ENCODE peak calls at places on chromosome 3, in seven cellular contexts. One of them, this sample, is unnamed.

GRCh38 chr3:45775571-45776290 is 20.6 kb downstream of the SLC6A20 start:
- DNase-seq in HTR-8/SVneo: no peak
- DNase-seq in psoas muscle: no peak
- DNase-seq in astrocyte of the spinal cord: no peak
- DNase-seq in MV-4-11: no peak
- DNase-seq in kidney tubule cell: no peak
- DNase-seq in iPS-NIHi11: no peak
- DNase-seq in this sample: no peak

GRCh38 chr3:99818818-99819217 is 1.2 kb downstream of the CMSS1 start:
- DNase-seq in HTR-8/SVneo: no peak
- DNase-seq in psoas muscle: no peak
- DNase-seq in astrocyte of the spinal cord: no peak
- DNase-seq in MV-4-11: no peak
- DNase-seq in kidney tubule cell: no peak
- DNase-seq in iPS-NIHi11: no peak
- DNase-seq in this sample: no peak

GRCh38 chr3:78086150-78086549 is 1046.3 kb downstream of the ROBO2 start:
- DNase-seq in HTR-8/SVneo: no peak
- DNase-seq in psoas muscle: no peak
- DNase-seq in astrocyte of the spinal cord: peak
- DNase-seq in MV-4-11: no peak
- DNase-seq in kidney tubule cell: peak
- DNase-seq in iPS-NIHi11: no peak
- DNase-seq in this sample: no peak

GRCh38 chr3:129313415-129313982 is 34.8 kb downstream of the HMCES start:
- DNase-seq in HTR-8/SVneo: no peak
- DNase-seq in psoas muscle: no peak
- DNase-seq in astrocyte of the spinal cord: no peak
- DNase-seq in MV-4-11: no peak
- DNase-seq in kidney tubule cell: no peak
- DNase-seq in iPS-NIHi11: no peak
- DNase-seq in this sample: no peak

GRCh38 chr3:10505050-10505790 is at the start of gene ATP2B2:
- DNase-seq in HTR-8/SVneo: no peak
- DNase-seq in psoas muscle: no peak
- DNase-seq in astrocyte of the spinal cord: peak
- DNase-seq in MV-4-11: no peak
- DNase-seq in kidney tubule cell: no peak
- DNase-seq in iPS-NIHi11: peak
- DNase-seq in this sample: no peak

GRCh38 chr3:105483476-105483875 is 116.8 kb downstream of the ALCAM start:
- DNase-seq in HTR-8/SVneo: no peak
- DNase-seq in psoas muscle: no peak
- DNase-seq in astrocyte of the spinal cord: no peak
- DNase-seq in MV-4-11: no peak
- DNase-seq in kidney tubule cell: no peak
- DNase-seq in iPS-NIHi11: no peak
- DNase-seq in this sample: no peak

GRCh38 chr3:181486496-181486895 is 225.2 kb upstream of the SOX2 start:
- DNase-seq in HTR-8/SVneo: no peak
- DNase-seq in psoas muscle: no peak
- DNase-seq in astrocyte of the spinal cord: no peak
- DNase-seq in MV-4-11: no peak
- DNase-seq in kidney tubule cell: no peak
- DNase-seq in iPS-NIHi11: no peak
- DNase-seq in this sample: no peak

GRCh38 chr3:16508591-16508995 is 4.9 kb downstream of the RFTN1 start:
- DNase-seq in HTR-8/SVneo: no peak
- DNase-seq in psoas muscle: no peak
- DNase-seq in astrocyte of the spinal cord: peak
- DNase-seq in MV-4-11: peak
- DNase-seq in kidney tubule cell: no peak
- DNase-seq in iPS-NIHi11: no peak
- DNase-seq in this sample: no peak

GRCh38 chr3:55894605-55895004 is 407.5 kb upstream of the WNT5A start:
- DNase-seq in HTR-8/SVneo: no peak
- DNase-seq in psoas muscle: no peak
- DNase-seq in astrocyte of the spinal cord: no peak
- DNase-seq in MV-4-11: no peak
- DNase-seq in kidney tubule cell: no peak
- DNase-seq in iPS-NIHi11: no peak
- DNase-seq in this sample: no peak

GRCh38 chr3:73433681-73434080 is 191.1 kb downstream of the PDZRN3 start:
- DNase-seq in HTR-8/SVneo: no peak
- DNase-seq in psoas muscle: no peak
- DNase-seq in astrocyte of the spinal cord: no peak
- DNase-seq in MV-4-11: no peak
- DNase-seq in kidney tubule cell: peak
- DNase-seq in iPS-NIHi11: no peak
- DNase-seq in this sample: no peak

GRCh38 chr3:77038468-77038927 is 1.4 kb upstream of the ROBO2 start:
- DNase-seq in HTR-8/SVneo: peak
- DNase-seq in psoas muscle: peak
- DNase-seq in astrocyte of the spinal cord: peak
- DNase-seq in MV-4-11: peak
- DNase-seq in kidney tubule cell: peak
- DNase-seq in iPS-NIHi11: peak
- DNase-seq in this sample: peak

GRCh38 chr3:11379238-11379823 is 107.1 kb downstream of the ATG7 start:
- DNase-seq in HTR-8/SVneo: peak
- DNase-seq in psoas muscle: no peak
- DNase-seq in astrocyte of the spinal cord: peak
- DNase-seq in MV-4-11: peak
- DNase-seq in kidney tubule cell: peak
- DNase-seq in iPS-NIHi11: no peak
- DNase-seq in this sample: peak

GRCh38 chr3:87305517-87305916 is 29.1 kb upstream of the POU1F1 start:
- DNase-seq in HTR-8/SVneo: no peak
- DNase-seq in psoas muscle: no peak
- DNase-seq in astrocyte of the spinal cord: no peak
- DNase-seq in MV-4-11: no peak
- DNase-seq in kidney tubule cell: no peak
- DNase-seq in iPS-NIHi11: no peak
- DNase-seq in this sample: no peak

GRCh38 chr3:172543419-172543818 is 20.2 kb upstream of the TNFSF10 start:
- DNase-seq in HTR-8/SVneo: no peak
- DNase-seq in psoas muscle: no peak
- DNase-seq in astrocyte of the spinal cord: no peak
- DNase-seq in MV-4-11: no peak
- DNase-seq in kidney tubule cell: no peak
- DNase-seq in iPS-NIHi11: no peak
- DNase-seq in this sample: no peak

GRCh38 chr3:120823156-120823555 is 80.6 kb downstream of the GTF2E1 start:
- DNase-seq in HTR-8/SVneo: no peak
- DNase-seq in psoas muscle: no peak
- DNase-seq in astrocyte of the spinal cord: no peak
- DNase-seq in MV-4-11: no peak
- DNase-seq in kidney tubule cell: peak
- DNase-seq in iPS-NIHi11: no peak
- DNase-seq in this sample: no peak

GRCh38 chr3:114758828-114759709 is 388.0 kb downstream of the ZBTB20 start:
- DNase-seq in HTR-8/SVneo: no peak
- DNase-seq in psoas muscle: no peak
- DNase-seq in astrocyte of the spinal cord: peak
- DNase-seq in MV-4-11: no peak
- DNase-seq in kidney tubule cell: peak
- DNase-seq in iPS-NIHi11: no peak
- DNase-seq in this sample: no peak

GRCh38 chr3:37752661-37753055 is 109.0 kb upstream of the CTDSPL start:
- DNase-seq in HTR-8/SVneo: no peak
- DNase-seq in psoas muscle: no peak
- DNase-seq in astrocyte of the spinal cord: no peak
- DNase-seq in MV-4-11: no peak
- DNase-seq in kidney tubule cell: no peak
- DNase-seq in iPS-NIHi11: no peak
- DNase-seq in this sample: no peak

GRCh38 chr3:18134386-18135082 is 290.6 kb downstream of the SATB1 start:
- DNase-seq in HTR-8/SVneo: no peak
- DNase-seq in psoas muscle: no peak
- DNase-seq in astrocyte of the spinal cord: peak
- DNase-seq in MV-4-11: peak
- DNase-seq in kidney tubule cell: peak
- DNase-seq in iPS-NIHi11: no peak
- DNase-seq in this sample: no peak

This sample was measured in Kasumi-1.